ENCODE peak calls at places on chromosomes 11 and 22, in eight cellular contexts. One of them, this sample, is unnamed.

GRCh38 chr11:16776716-16777115 is 38.3 kb downstream of the C11orf58 start:
- DNase-seq in H54: no peak
- DNase-seq in BJ: no peak
- DNase-seq in Calu3: no peak
- DNase-seq in DMS53: no peak
- DNase-seq in non-pigmented ciliary epithelial cell: no peak
- DNase-seq in GM04503: no peak
- DNase-seq in putamen: no peak
- DNase-seq in this sample: no peak

GRCh38 chr11:70597751-70598377 is 199.5 kb downstream of the CTTN start:
- DNase-seq in H54: no peak
- DNase-seq in BJ: no peak
- DNase-seq in Calu3: no peak
- DNase-seq in DMS53: no peak
- DNase-seq in non-pigmented ciliary epithelial cell: no peak
- DNase-seq in GM04503: no peak
- DNase-seq in putamen: no peak
- DNase-seq in this sample: no peak

GRCh38 chr11:124718801-124719200 is 20.9 kb upstream of the NRGN start:
- DNase-seq in H54: no peak
- DNase-seq in BJ: no peak
- DNase-seq in Calu3: no peak
- DNase-seq in DMS53: no peak
- DNase-seq in non-pigmented ciliary epithelial cell: no peak
- DNase-seq in GM04503: no peak
- DNase-seq in putamen: no peak
- DNase-seq in this sample: no peak

GRCh38 chr11:57213282-57214086 is 23.6 kb downstream of the APLNR start:
- DNase-seq in H54: no peak
- DNase-seq in BJ: no peak
- DNase-seq in Calu3: no peak
- DNase-seq in DMS53: no peak
- DNase-seq in non-pigmented ciliary epithelial cell: no peak
- DNase-seq in GM04503: no peak
- DNase-seq in putamen: no peak
- DNase-seq in this sample: no peak

GRCh38 chr11:118373263-118373662 is 13.9 kb downstream of the UBE4A start:
- DNase-seq in H54: no peak
- DNase-seq in BJ: no peak
- DNase-seq in Calu3: no peak
- DNase-seq in DMS53: no peak
- DNase-seq in non-pigmented ciliary epithelial cell: no peak
- DNase-seq in GM04503: no peak
- DNase-seq in putamen: no peak
- DNase-seq in this sample: no peak

GRCh38 chr22:49995413-49996191 is 17.0 kb downstream of the IL17REL start:
- DNase-seq in H54: no peak
- DNase-seq in BJ: no peak
- DNase-seq in Calu3: no peak
- DNase-seq in DMS53: no peak
- DNase-seq in non-pigmented ciliary epithelial cell: no peak
- DNase-seq in GM04503: no peak
- DNase-seq in putamen: no peak
- DNase-seq in this sample: no peak

GRCh38 chr22:50186181-50186731 is 543 bp downstream of the TRABD start:
- DNase-seq in H54: no peak
- DNase-seq in BJ: no peak
- DNase-seq in Calu3: no peak
- DNase-seq in DMS53: no peak
- DNase-seq in non-pigmented ciliary epithelial cell: no peak
- DNase-seq in GM04503: no peak
- DNase-seq in putamen: no peak
- DNase-seq in this sample: no peak

GRCh38 chr22:37464181-37464580 is 22.0 kb downstream of the MFNG start:
- DNase-seq in H54: no peak
- DNase-seq in BJ: no peak
- DNase-seq in Calu3: no peak
- DNase-seq in DMS53: no peak
- DNase-seq in non-pigmented ciliary epithelial cell: no peak
- DNase-seq in GM04503: no peak
- DNase-seq in putamen: no peak
- DNase-seq in this sample: no peak

GRCh38 chr11:63553759-63554158 is 9.4 kb downstream of the PLAAT2 start:
- DNase-seq in H54: no peak
- DNase-seq in BJ: no peak
- DNase-seq in Calu3: no peak
- DNase-seq in DMS53: no peak
- DNase-seq in non-pigmented ciliary epithelial cell: no peak
- DNase-seq in GM04503: no peak
- DNase-seq in putamen: no peak
- DNase-seq in this sample: peak; percentile 50

GRCh38 chr22:39462443-39463147 is 5.8 kb downstream of the MGAT3 start:
- DNase-seq in H54: no peak
- DNase-seq in BJ: no peak
- DNase-seq in Calu3: peak; percentile 23
- DNase-seq in DMS53: no peak
- DNase-seq in non-pigmented ciliary epithelial cell: no peak
- DNase-seq in GM04503: no peak
- DNase-seq in putamen: no peak
- DNase-seq in this sample: no peak

GRCh38 chr11:101456812-101457211 is 127.0 kb downstream of the TRPC6 start:
- DNase-seq in H54: no peak
- DNase-seq in BJ: no peak
- DNase-seq in Calu3: no peak
- DNase-seq in DMS53: peak; percentile 76
- DNase-seq in non-pigmented ciliary epithelial cell: no peak
- DNase-seq in GM04503: no peak
- DNase-seq in putamen: no peak
- DNase-seq in this sample: peak; percentile 33

GRCh38 chr22:41780714-41781507 is 19.6 kb upstream of the CCDC134 start:
- DNase-seq in H54: no peak
- DNase-seq in BJ: no peak
- DNase-seq in Calu3: no peak
- DNase-seq in DMS53: no peak
- DNase-seq in non-pigmented ciliary epithelial cell: no peak
- DNase-seq in GM04503: no peak
- DNase-seq in putamen: peak; percentile 6
- DNase-seq in this sample: peak; percentile 63

GRCh38 chr11:82234256-82234655 is 499.4 kb downstream of the FAM181B start:
- DNase-seq in H54: no peak
- DNase-seq in BJ: no peak
- DNase-seq in Calu3: no peak
- DNase-seq in DMS53: no peak
- DNase-seq in non-pigmented ciliary epithelial cell: no peak
- DNase-seq in GM04503: no peak
- DNase-seq in putamen: peak; percentile 26
- DNase-seq in this sample: no peak

GRCh38 chr11:118911880-118912741 is 13.6 kb downstream of the BCL9L start:
- DNase-seq in H54: no peak
- DNase-seq in BJ: peak; percentile 66
- DNase-seq in Calu3: peak; percentile 86
- DNase-seq in DMS53: peak; percentile 99
- DNase-seq in non-pigmented ciliary epithelial cell: no peak
- DNase-seq in GM04503: no peak
- DNase-seq in putamen: no peak
- DNase-seq in this sample: peak; percentile 93

GRCh38 chr11:67507242-67507890 is 596 bp downstream of the CDK2AP2 start:
- DNase-seq in H54: no peak
- DNase-seq in BJ: no peak
- DNase-seq in Calu3: no peak
- DNase-seq in DMS53: peak; percentile 97
- DNase-seq in non-pigmented ciliary epithelial cell: peak; percentile 50
- DNase-seq in GM04503: no peak
- DNase-seq in putamen: peak; percentile 60
- DNase-seq in this sample: peak; percentile 79

GRCh38 chr22:48362736-48363404 is 1464.8 kb downstream of the BRD1 start:
- DNase-seq in H54: no peak
- DNase-seq in BJ: no peak
- DNase-seq in Calu3: no peak
- DNase-seq in DMS53: no peak
- DNase-seq in non-pigmented ciliary epithelial cell: no peak
- DNase-seq in GM04503: no peak
- DNase-seq in putamen: no peak
- DNase-seq in this sample: no peak